ENCODE peak calls at places on chromosome 9, in six cellular contexts. F is A549, L is mesenchymal stem cell, G is iPS DF 6.9, E is HCT116, K is mammary epithelial cell. J is an unnamed sample. For H3K4me1, the result is how much of the 10 kb centered on the place peaks cover.

GRCh38 chr9:35852267-35852815 is 17.9 kb downstream of the OR13J1 start:
- DNase-seq in K (no peak), L (no peak), E (no peak), F (no peak), G (no peak), J (no peak)

GRCh38 chr9:89361816-89362646 is 43.7 kb downstream of the SECISBP2 start:
- DNase-seq in L (no peak), G (no peak), K (no peak), F (no peak), E (no peak), J (no peak)

GRCh38 chr9:129624168-129624759 is 1.7 kb upstream of the NTMT1 start:
- DNase-seq in F (peak), K (no peak), E (peak), L (peak), G (no peak), J (no peak)

GRCh38 chr9:110157812-110158629 is 49.9 kb downstream of the C9orf152 start:
- DNase-seq in L (no peak), K (no peak), E (no peak), G (no peak), F (no peak), J (no peak)

GRCh38 chr9:38439916-38440301 is 15.7 kb upstream of the IGFBPL1 start:
- DNase-seq in K (no peak), E (no peak), G (no peak), F (no peak), L (no peak), J (no peak)

GRCh38 chr9:105150991-105151685 is 93.3 kb upstream of the SLC44A1 start:
- DNase-seq in F (peak), E (no peak), G (no peak), K (peak), L (peak), J (no peak)

GRCh38 chr9:83714316-83714715 is 6.6 kb upstream of the UBQLN1 start:
- DNase-seq in L (no peak), F (no peak), K (no peak), E (no peak), G (no peak), J (no peak)

GRCh38 chr9:130779153-130779855 is 55.8 kb upstream of the ABL1 start:
- DNase-seq in L (peak), F (peak), G (no peak), K (no peak), E (no peak), J (no peak)

GRCh38 chr9:69223605-69224004 is 49.5 kb downstream of the TJP2 start:
- DNase-seq in E (peak), L (peak), F (peak), K (peak), G (peak), J (no peak)

GRCh38 chr9:88197016-88197415 is 58.7 kb upstream of the SPATA31C2 start:
- DNase-seq in G (no peak), K (peak), E (no peak), L (peak), F (no peak), J (no peak)

GRCh38 chr9:35909274-35909673 is at the start of gene SPAAR:
- DNase-seq in F (no peak), E (no peak), L (no peak), K (no peak), G (no peak), J (no peak)

GRCh38 chr9:4859035-4859434 is 66.3 kb downstream of the RCL1 start:
- DNase-seq in L (no peak), F (no peak), K (no peak), E (no peak), G (no peak), J (no peak)

GRCh38 chr9:69535296-69535832 is 136.8 kb downstream of the APBA1 start:
- DNase-seq in K (no peak), F (no peak), L (no peak), G (no peak), E (no peak), J (no peak)

GRCh38 chr9:72828281-72828731 is 124.5 kb downstream of the ALDH1A1 start:
- DNase-seq in G (no peak), E (no peak), L (no peak), F (peak), K (peak), J (no peak)

GRCh38 chr9:137310190-137311052 is 8.3 kb upstream of the NRARP start:
- DNase-seq in L (no peak), K (peak), G (no peak), F (peak), E (no peak), J (peak)

GRCh38 chr9:94826644-94827410 is 100.3 kb downstream of the AOPEP start:
- DNase-seq in E (no peak), L (no peak), G (no peak), K (no peak), F (no peak), J (no peak)

GRCh38 chr9:98203153-98203552 is 10.7 kb upstream of the CORO2A start:
- DNase-seq in E (no peak), F (no peak), K (no peak), G (no peak), L (no peak), J (no peak)

GRCh38 chr9:70511858-70512257 is 97.4 kb upstream of the KLF9 start:
- DNase-seq in G (no peak), L (no peak), F (no peak), E (no peak), K (no peak), J (no peak)

GRCh38 chr9:12930906-12931305 is 156.1 kb downstream of the LURAP1L start:
- DNase-seq in G (no peak), E (no peak), K (no peak), F (peak), L (peak), J (no peak)

GRCh38 chr9:4143951-4144717 is 155.7 kb downstream of the GLIS3 start:
- DNase-seq in L (peak), E (no peak), F (peak), K (peak), G (no peak), J (no peak)

GRCh38 chr9:127961613-127962150 is 19.1 kb downstream of the EEIG1 start:
- DNase-seq in L (no peak), K (no peak), G (no peak), E (no peak), F (no peak), J (no peak)
- H3K4me1 ChIP-seq in L (under half), K (under half), G (under half), E (half or more), F (half or more), J (half or more)

GRCh38 chr9:34589371-34589655 is 211 bp downstream of the CNTFR start:
- DNase-seq in L (no peak), K (no peak), F (no peak), G (no peak), E (no peak), J (peak)

GRCh38 chr9:34591091-34591910 is 1.8 kb upstream of the CNTFR start:
- DNase-seq in K (peak), F (peak), E (peak), G (no peak), L (peak), J (peak)

GRCh38 chr9:34590376-34591090 is 1.0 kb upstream of the CNTFR start:
- DNase-seq in E (no peak), G (no peak), K (no peak), L (peak), F (no peak), J (peak)

GRCh38 chr9:34588671-34589370 is 703 bp downstream of the CNTFR start:
- DNase-seq in E (no peak), K (no peak), F (no peak), G (no peak), L (no peak), J (peak)

GRCh38 chr9:34589656-34590375 is at the start of gene CNTFR:
- DNase-seq in E (no peak), F (no peak), K (no peak), L (peak), G (no peak), J (peak)
- H3K4me1 ChIP-seq in E (under half), F (under half), K (under half), L (under half), G (under half), J (under half)

DNA sequence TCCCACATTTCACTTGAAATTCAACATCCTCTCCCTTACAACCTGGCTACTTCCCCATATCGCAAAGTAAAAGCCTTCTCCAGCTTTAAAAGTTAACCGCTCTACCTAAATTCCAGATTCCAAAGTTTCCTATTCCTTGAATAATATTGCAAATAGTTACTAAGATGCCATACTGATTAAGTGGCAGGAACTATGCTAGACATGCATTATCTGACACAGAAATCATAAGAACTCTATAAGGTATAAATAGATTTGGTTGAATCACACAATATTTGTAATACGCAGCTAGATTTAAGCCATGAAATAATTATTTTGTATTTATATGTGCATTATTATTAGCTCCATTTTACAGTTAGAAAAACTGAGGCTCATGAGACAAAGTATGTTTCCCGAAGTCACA is 92.8 kb downstream of the NFIB start:
- DNase-seq in F (no peak), E (no peak), K (no peak), L (no peak), G (no peak), J (no peak)
- H3K4me1 ChIP-seq in F (half or more), E (under half), K (under half), L (under half), G (under half), J (under half)

GRCh38 chr9:121868611-121869010 is 217.2 kb downstream of the DAB2IP start:
- DNase-seq in L (no peak), F (no peak), K (no peak), G (no peak), E (no peak), J (no peak)
- H3K4me1 ChIP-seq in L (under half), F (under half), K (under half), G (under half), E (under half), J (under half)

GRCh38 chr9:124206391-124206790 is 51.4 kb upstream of the NEK6 start:
- DNase-seq in G (no peak), K (no peak), F (no peak), E (no peak), L (no peak), J (no peak)
- H3K4me1 ChIP-seq in G (under half), K (under half), F (under half), E (under half), L (under half), J (under half)

GRCh38 chr9:2024888-2025781 is 10.0 kb downstream of the SMARCA2 start:
- DNase-seq in L (no peak), E (no peak), G (no peak), K (no peak), F (no peak), J (no peak)

GRCh38 chr9:2023042-2023441 is 7.9 kb downstream of the SMARCA2 start:
- DNase-seq in E (no peak), L (no peak), G (no peak), K (no peak), F (no peak), J (no peak)

GRCh38 chr9:2022560-2022959 is 7.4 kb downstream of the SMARCA2 start:
- DNase-seq in L (no peak), G (no peak), K (no peak), E (no peak), F (no peak), J (no peak)

GRCh38 chr9:2021731-2022130 is 6.6 kb downstream of the SMARCA2 start:
- DNase-seq in F (no peak), K (no peak), E (no peak), G (no peak), L (no peak), J (no peak)

DNA sequence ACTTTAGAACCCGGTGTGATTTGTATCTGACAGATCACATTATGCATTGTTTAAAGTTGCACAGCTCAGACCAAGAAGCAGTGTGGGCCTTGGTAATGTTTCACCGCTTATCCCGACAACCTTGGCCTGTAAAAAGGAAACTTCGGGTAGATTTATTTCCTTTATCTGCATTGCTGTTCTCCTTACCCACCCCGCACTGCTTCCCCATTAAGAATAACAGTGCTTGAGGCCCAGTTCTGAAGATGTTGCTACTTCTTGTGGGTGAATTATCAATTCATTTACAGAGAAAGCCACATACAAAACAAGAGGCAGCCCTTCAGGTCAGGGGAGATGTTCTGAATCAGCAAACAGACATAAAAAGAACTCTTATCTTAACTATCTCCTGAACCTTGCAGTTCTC is 8.4 kb downstream of the SMARCA2 start:
- DNase-seq in L (no peak), E (no peak), K (no peak), G (no peak), F (no peak), J (no peak)
- H3K4me1 ChIP-seq in L (under half), E (under half), K (under half), G (under half), F (under half), J (half or more)

DNA sequence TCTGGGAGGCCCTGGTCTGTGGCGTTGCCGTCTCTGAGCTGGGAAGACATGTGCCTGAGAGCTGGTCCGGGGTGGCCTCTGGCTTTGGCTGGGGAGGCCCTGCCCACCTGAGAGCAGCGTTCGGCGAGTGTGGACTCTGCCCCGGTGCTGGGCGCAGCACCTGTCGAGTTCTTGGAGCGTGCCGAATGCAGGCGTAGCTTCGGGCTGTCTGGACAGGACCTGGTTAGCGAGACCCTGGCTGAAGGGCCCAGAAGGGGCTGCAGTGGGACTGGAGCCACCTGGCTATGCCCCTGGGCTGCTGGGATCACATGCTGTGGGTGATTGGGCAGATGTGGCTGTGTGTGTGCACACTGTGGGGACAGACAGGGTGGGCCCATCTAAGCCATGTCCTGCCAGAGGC is 56.5 kb downstream of the RXRA start:
- DNase-seq in L (no peak), E (no peak), G (no peak), K (no peak), F (no peak), J (no peak)
- H3K4me1 ChIP-seq in L (half or more), E (under half), G (under half), K (half or more), F (half or more), J (half or more)